ENCODE peak calls at places on chromosomes 16 and 17, in five cellular contexts. R is fibroblast of lung, W is cardiac muscle cell, M is adrenal gland, B is psoas muscle. X is an unnamed sample.

GRCh38 chr17:38861399-38861843 is 7.9 kb upstream of the RPL23 start:
- DNase-seq in R (no peak), W (no peak), M (no peak), B (no peak), X (peak; percentile 14)

GRCh38 chr17:35218901-35219300 is 24.0 kb upstream of the SLFN5 start:
- DNase-seq in R (no peak), W (no peak), M (no peak), B (no peak), X (no peak)

GRCh38 chr16:77043076-77043475 is 147.9 kb upstream of the MON1B start:
- DNase-seq in R (peak; percentile 6), W (peak; percentile 49), M (peak; percentile 13), B (no peak), X (no peak)

GRCh38 chr17:40553694-40554534 is 11.4 kb downstream of the CCR7 start:
- DNase-seq in R (peak; percentile 61), W (peak; percentile 89), M (peak; percentile 43), B (peak; percentile 79), X (peak; percentile 93)

GRCh38 chr16:64253525-64253924 is 868.3 kb downstream of the CDH11 start:
- DNase-seq in R (peak; percentile 23), W (no peak), M (no peak), B (no peak), X (no peak)

GRCh38 chr16:90057738-90058173 is 19.4 kb downstream of the PRDM7 start:
- DNase-seq in R (peak; percentile 72), W (peak; percentile 94), M (no peak), B (no peak), X (no peak)

GRCh38 chr17:76462556-76463290 is 4.7 kb upstream of the AANAT start:
- DNase-seq in R (no peak), W (peak; percentile 34), M (no peak), B (no peak), X (peak; percentile 52)

GRCh38 chr16:759110-759910 is 1.2 kb upstream of the MSLN start:
- DNase-seq in R (no peak), W (no peak), M (no peak), B (no peak), X (no peak)

GRCh38 chr16:31002252-31002700 is 8.2 kb downstream of the STX1B start:
- DNase-seq in R (no peak), W (no peak), M (no peak), B (no peak), X (no peak)

GRCh38 chr16:22373662-22374310 is 633 bp downstream of the CDR2 start:
- DNase-seq in R (no peak), W (no peak), M (peak; percentile 64), B (peak; percentile 62), X (peak; percentile 79)

GRCh38 chr16:22369221-22369811 is 5.1 kb downstream of the CDR2 start:
- DNase-seq in R (peak; percentile 49), W (peak; percentile 78), M (no peak), B (no peak), X (no peak)

GRCh38 chr16:22372882-22373661 is 1.3 kb downstream of the CDR2 start:
- DNase-seq in R (no peak), W (no peak), M (no peak), B (no peak), X (no peak)

GRCh38 chr16:22366889-22367288 is 7.5 kb downstream of the CDR2 start:
- DNase-seq in R (no peak), W (no peak), M (no peak), B (no peak), X (no peak)

DNA sequence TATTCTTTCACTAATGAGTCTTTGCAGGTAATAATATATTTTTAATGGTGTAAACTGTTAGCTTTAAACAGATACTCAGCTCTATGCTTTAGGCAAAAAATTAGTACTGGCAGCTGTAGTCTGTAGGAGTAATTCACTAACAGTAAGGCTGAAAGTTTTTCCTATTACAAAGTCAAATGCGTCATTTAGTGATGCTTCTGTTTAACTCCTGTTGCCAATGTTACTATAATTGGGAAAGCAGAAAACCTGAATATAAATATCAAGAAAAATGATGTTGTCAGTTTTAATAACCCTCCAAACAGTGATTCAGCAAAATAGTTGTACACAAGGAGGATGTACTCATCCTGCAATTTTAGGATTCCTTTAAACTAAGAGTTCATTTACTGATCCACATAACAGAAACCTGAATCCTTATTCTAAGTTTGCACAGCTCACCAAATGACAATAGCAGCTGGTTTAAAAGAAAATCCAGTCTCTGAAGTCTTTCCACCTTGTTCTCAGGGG is 4.3 kb downstream of the CDR2 start:
- DNase-seq in R (peak; percentile 76), W (peak; percentile 71), M (no peak), B (no peak), X (no peak)
- H3K4me3 ChIP-seq in R (no peak overlapping the region), W (no peak overlapping the region), M (no peak overlapping the region), B (no peak overlapping the region), X (no peak overlapping the region)

DNA sequence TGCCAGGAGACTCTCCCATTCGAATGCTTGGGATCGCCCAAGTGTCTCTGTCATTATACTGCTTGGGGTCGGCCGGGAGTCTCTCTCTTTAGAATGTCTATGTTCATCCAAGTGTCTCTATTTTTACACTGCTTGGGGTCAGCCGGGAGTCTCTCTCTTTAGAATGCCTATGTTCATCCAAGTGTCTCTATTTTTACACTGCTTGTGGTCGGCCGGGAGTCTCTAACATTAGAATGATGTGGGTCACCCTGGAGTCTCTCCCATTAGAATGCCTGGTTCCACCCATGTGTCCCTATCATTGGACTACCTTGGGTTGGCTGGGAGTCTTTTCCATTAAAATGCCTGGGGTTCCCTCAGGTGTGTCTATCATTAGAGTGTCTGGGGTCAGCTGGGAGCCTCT is 2230.4 kb downstream of the TP53TG3F start:
- DNase-seq in R (no peak), W (no peak), M (no peak), B (no peak), X (no peak)
- H3K9me3 ChIP-seq in R (no peaks in the 10 kb centered on the region), W (no peaks in the 10 kb centered on the region), M (no peaks in the 10 kb centered on the region), B (peaks cover 3% of the 10 kb centered on the region), X (no peaks in the 10 kb centered on the region)

GRCh38 chr16:88533381-88533831 is 36.8 kb upstream of the ZC3H18 start:
- DNase-seq in R (peak; percentile 58), W (peak; percentile 25), M (no peak), B (peak; percentile 34), X (no peak)
- H3K4me3 ChIP-seq in R (no peak overlapping the region), W (no peak overlapping the region), M (no peak overlapping the region), B (peak overlapping the region; percentile 70), X (peak overlapping the region; percentile 64)

DNA sequence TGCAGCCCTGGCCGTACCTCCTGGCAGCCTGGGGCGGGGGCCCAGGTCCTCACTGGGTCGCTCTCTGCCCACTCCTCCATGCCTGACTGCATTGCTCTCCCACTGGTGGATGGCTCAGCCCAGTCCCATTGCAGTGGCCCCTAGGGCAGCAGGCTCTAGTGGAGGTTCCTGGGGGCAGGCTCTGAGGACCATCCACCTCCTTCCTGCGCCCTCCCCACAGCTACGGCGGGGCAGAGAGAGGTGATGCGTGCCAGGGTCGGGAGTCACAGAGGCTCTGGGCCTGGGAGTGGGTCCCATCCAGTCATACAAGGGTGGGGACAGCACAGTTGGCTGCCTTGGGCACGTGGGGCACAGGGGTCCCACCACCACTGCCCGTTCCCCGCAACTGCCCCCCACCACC is 44.0 kb upstream of the CLEC19A start:
- DNase-seq in R (no peak), W (no peak), M (no peak), B (no peak), X (no peak)
- H3K9me3 ChIP-seq in R (no peaks in the 10 kb centered on the region), W (no peaks in the 10 kb centered on the region), M (no peaks in the 10 kb centered on the region), B (no peaks in the 10 kb centered on the region), X (no peaks in the 10 kb centered on the region)